ENCODE peak calls at places on chromosomes 7 and 10, in seven cellular contexts. S is IMR-90, W is neuronal stem cell, Z is mesenchymal stem cell, D is H9, H is H1, O is trophoblast cell. N is an unnamed sample.

GRCh38 chr10:34109952-34110702 is 705.0 kb downstream of the PARD3 start:
- DNase-seq in Z (peak; percentile 54), O (no peak), H (no peak), D (no peak), W (no peak), S (peak; percentile 95), N (no peak)

GRCh38 chr7:68730871-68731403 is 867.3 kb upstream of the AUTS2 start:
- DNase-seq in D (no peak), H (no peak), O (no peak), S (no peak), W (no peak), Z (no peak), N (no peak)

GRCh38 chr7:133053321-133053891 is 28.5 kb downstream of the CHCHD3 start:
- DNase-seq in Z (peak; percentile 94), D (no peak), S (peak; percentile 97), W (no peak), H (no peak), O (peak; percentile 58), N (no peak)

GRCh38 chr10:47354162-47354561 is 6.0 kb downstream of the RBP3 start:
- DNase-seq in D (no peak), Z (no peak), W (no peak), S (peak; percentile 5), H (no peak), O (no peak), N (peak; percentile 25)

GRCh38 chr7:122412886-122413285 is 108.3 kb upstream of the FEZF1 start:
- DNase-seq in D (no peak), O (no peak), Z (peak; percentile 69), S (peak; percentile 7), W (no peak), H (no peak), N (peak; percentile 57)

GRCh38 chr7:20932785-20933184 is 146.1 kb upstream of the SP8 start:
- DNase-seq in H (no peak), Z (no peak), S (no peak), W (no peak), D (no peak), O (no peak), N (no peak)

GRCh38 chr10:85222300-85222699 is 893.9 kb downstream of the CCSER2 start:
- DNase-seq in O (no peak), S (no peak), Z (peak; percentile 1), D (no peak), W (no peak), H (no peak), N (no peak)

GRCh38 chr7:139598642-139599041 is 75.2 kb downstream of the CLEC2L start:
- DNase-seq in Z (no peak), W (no peak), O (no peak), H (no peak), S (no peak), D (no peak), N (no peak)

GRCh38 chr10:8296090-8296741 is 241.7 kb downstream of the GATA3 start:
- DNase-seq in O (peak; percentile 94), Z (no peak), S (no peak), D (peak; percentile 72), W (no peak), H (no peak), N (peak; percentile 84)

GRCh38 chr7:135100856-135101255 is 47.0 kb upstream of the TMEM140 start:
- DNase-seq in S (peak; percentile 10), D (no peak), W (no peak), O (peak; percentile 29), H (no peak), Z (peak; percentile 6), N (no peak)

GRCh38 chr10:65341323-65341922 is 1584.4 kb upstream of the LRRTM3 start:
- DNase-seq in S (no peak), H (no peak), Z (peak; percentile 42), O (no peak), W (no peak), D (no peak), N (no peak)

GRCh38 chr7:18570890-18571478 is 75.4 kb downstream of the HDAC9 start:
- DNase-seq in D (no peak), Z (peak; percentile 46), W (no peak), S (peak; percentile 42), H (no peak), O (no peak), N (peak; percentile 45)

GRCh38 chr10:73042130-73042529 is 54.5 kb downstream of the P4HA1 start:
- DNase-seq in O (no peak), S (no peak), D (no peak), H (no peak), W (no peak), Z (no peak), N (no peak)
- H2BK120ac ChIP-seq in O (no peak overlapping the region), S (no peak overlapping the region), D (no peak overlapping the region), H (no peak overlapping the region), W (no peak overlapping the region), Z (no peak overlapping the region), N (no peak overlapping the region)

DNA sequence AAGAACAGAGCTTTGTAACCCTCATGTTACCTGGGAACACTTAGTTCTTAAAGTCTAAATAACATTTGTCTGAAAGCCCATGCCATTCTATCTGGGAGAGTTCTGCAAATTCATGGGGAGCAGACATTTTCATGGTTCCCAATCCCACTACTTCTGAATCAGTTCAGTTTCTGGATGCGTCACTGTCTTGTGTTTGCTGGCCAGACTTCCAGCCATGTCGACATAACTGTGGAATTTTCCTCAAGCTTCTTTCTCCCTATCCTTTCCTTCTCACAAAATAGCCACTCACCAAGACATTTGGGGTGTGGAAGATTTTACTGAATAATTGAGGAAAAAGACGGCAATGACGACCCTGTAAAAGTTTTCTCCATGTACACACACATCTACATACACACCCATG is 272.5 kb downstream of the NEBL start:
- DNase-seq in H (no peak), W (no peak), Z (peak; percentile 27), D (no peak), O (no peak), S (no peak), N (no peak)
- H2BK120ac ChIP-seq in H (no peak overlapping the region), W (no peak overlapping the region), Z (no peak overlapping the region), D (no peak overlapping the region), O (no peak overlapping the region), S (no peak overlapping the region), N (no peak overlapping the region)

GRCh38 chr7:14235056-14235455 is 245.6 kb upstream of the ETV1 start:
- DNase-seq in Z (no peak), S (no peak), O (no peak), W (no peak), D (no peak), H (no peak), N (no peak)

GRCh38 chr7:14242186-14242585 is 252.7 kb upstream of the ETV1 start:
- DNase-seq in W (no peak), O (no peak), D (no peak), S (no peak), H (no peak), Z (no peak), N (peak; percentile 0)

GRCh38 chr7:14233898-14234174 is 244.4 kb upstream of the ETV1 start:
- DNase-seq in Z (no peak), S (no peak), D (no peak), H (no peak), W (no peak), O (no peak), N (no peak)

GRCh38 chr7:14233026-14233897 is 243.8 kb upstream of the ETV1 start:
- DNase-seq in W (no peak), Z (peak; percentile 30), O (no peak), D (no peak), S (peak; percentile 56), H (no peak), N (peak; percentile 47)

DNA sequence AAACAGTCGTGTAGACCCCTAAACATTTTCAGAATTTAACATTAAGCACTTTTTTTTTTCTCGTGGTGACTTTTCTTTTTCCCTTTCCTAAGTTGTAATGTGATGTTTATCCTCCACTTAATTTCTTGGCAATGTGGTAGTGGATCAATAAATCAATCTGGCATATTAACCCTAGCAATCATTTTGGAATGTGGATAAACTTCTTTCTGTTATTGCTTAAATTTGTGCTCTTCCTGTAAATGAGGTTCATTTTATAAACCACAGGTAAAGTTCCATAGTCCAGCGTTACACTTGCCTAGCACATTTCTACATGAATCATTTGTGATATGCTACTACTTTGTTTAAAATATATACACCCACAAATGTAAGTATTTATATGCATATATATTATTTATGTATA is 247.4 kb upstream of the ETV1 start:
- DNase-seq in Z (peak; percentile 5), W (no peak), D (no peak), H (no peak), S (no peak), O (no peak), N (no peak)
- H2BK120ac ChIP-seq in Z (no peak overlapping the region), W (no peak overlapping the region), D (no peak overlapping the region), H (no peak overlapping the region), S (no peak overlapping the region), O (no peak overlapping the region), N (no peak overlapping the region)

DNA sequence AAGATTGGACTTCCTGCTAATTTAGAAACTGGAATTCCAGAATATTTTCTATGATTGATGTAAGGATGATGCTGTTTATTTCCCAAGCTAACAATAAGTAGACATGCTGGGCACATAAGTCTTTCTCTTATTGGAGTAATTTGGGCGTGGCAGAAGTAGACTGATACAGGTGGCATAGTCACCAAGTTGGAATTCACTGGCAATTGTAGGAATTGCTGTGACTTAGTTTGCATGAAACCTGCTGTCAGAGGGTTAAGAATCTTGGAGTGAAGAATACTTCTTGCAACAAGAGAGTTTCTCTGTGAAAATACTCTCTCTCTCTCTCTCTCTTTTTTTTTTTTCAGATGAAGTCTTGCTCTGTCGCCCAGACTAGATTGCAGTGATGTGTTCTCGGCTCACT is 569.7 kb downstream of the REEP3 start:
- DNase-seq in H (no peak), Z (no peak), S (no peak), O (no peak), W (no peak), D (no peak), N (peak; percentile 54)
- H2BK120ac ChIP-seq in H (no peak overlapping the region), Z (no peak overlapping the region), S (no peak overlapping the region), O (no peak overlapping the region), W (no peak overlapping the region), D (no peak overlapping the region), N (no peak overlapping the region)

GRCh38 chr7:8014399-8014798 is 45.8 kb downstream of the GLCCI1 start:
- DNase-seq in H (no peak), W (no peak), O (no peak), S (no peak), D (no peak), Z (no peak), N (no peak)
- H2BK120ac ChIP-seq in H (no peak overlapping the region), W (no peak overlapping the region), O (no peak overlapping the region), S (no peak overlapping the region), D (no peak overlapping the region), Z (no peak overlapping the region), N (no peak overlapping the region)

GRCh38 chr10:58278274-58278961 is 9.5 kb downstream of the CISD1 start:
- DNase-seq in O (no peak), H (no peak), Z (no peak), D (no peak), W (no peak), S (no peak), N (no peak)

GRCh38 chr10:58280982-58281752 is 12.2 kb downstream of the CISD1 start:
- DNase-seq in H (no peak), S (peak; percentile 54), D (no peak), W (no peak), O (no peak), Z (no peak), N (no peak)

GRCh38 chr10:58282615-58283014 is 13.7 kb downstream of the CISD1 start:
- DNase-seq in S (no peak), W (no peak), O (peak; percentile 19), D (no peak), H (no peak), Z (no peak), N (peak; percentile 27)

GRCh38 chr10:58278962-58279307 is 10.0 kb downstream of the CISD1 start:
- DNase-seq in D (no peak), O (no peak), H (no peak), S (no peak), Z (no peak), W (no peak), N (no peak)

GRCh38 chr10:58280485-58280884 is 11.5 kb downstream of the CISD1 start:
- DNase-seq in S (peak; percentile 23), Z (no peak), O (peak; percentile 43), H (no peak), W (no peak), D (no peak), N (no peak)
- H2BK120ac ChIP-seq in S (peak overlapping the region; percentile 1), Z (no peak overlapping the region), O (no peak overlapping the region), H (no peak overlapping the region), W (no peak overlapping the region), D (no peak overlapping the region), N (no peak overlapping the region)